ENCODE peak calls at places on chromosomes 4 and X, in five cellular contexts. One of them, this sample, is unnamed.

GRCh38 chrX:19888419-19888879 is 1.0 kb upstream of the SH3KBP1 start:
- DNase-seq in HL-60: no peak
- DNase-seq in prostate gland: peak
- DNase-seq in GM12891: no peak
- DNase-seq in breast epithelium: no peak
- DNase-seq in this sample: no peak

GRCh38 chr4:141134051-141134450 is 782 bp upstream of the RNF150 start:
- DNase-seq in HL-60: no peak
- DNase-seq in prostate gland: no peak
- DNase-seq in GM12891: no peak
- DNase-seq in breast epithelium: no peak
- DNase-seq in this sample: no peak

GRCh38 chr4:123286903-123287466 is 109.6 kb upstream of the SPRY1 start:
- DNase-seq in HL-60: no peak
- DNase-seq in prostate gland: no peak
- DNase-seq in GM12891: no peak
- DNase-seq in breast epithelium: no peak
- DNase-seq in this sample: no peak

GRCh38 chr4:7399433-7400234 is 35.1 kb downstream of the PSAPL1 start:
- DNase-seq in HL-60: no peak
- DNase-seq in prostate gland: no peak
- DNase-seq in GM12891: no peak
- DNase-seq in breast epithelium: peak
- DNase-seq in this sample: no peak

GRCh38 chrX:703466-704210 is 73.0 kb downstream of the SHOX start:
- DNase-seq in HL-60: no peak
- DNase-seq in prostate gland: no peak
- DNase-seq in GM12891: no peak
- DNase-seq in breast epithelium: no peak
- DNase-seq in this sample: no peak

GRCh38 chrX:65697915-65698796 is 30.7 kb downstream of the MSN start:
- DNase-seq in HL-60: no peak
- DNase-seq in prostate gland: no peak
- DNase-seq in GM12891: no peak
- DNase-seq in breast epithelium: no peak
- DNase-seq in this sample: peak

GRCh38 chr4:116598980-116599789 is 486.2 kb downstream of the TRAM1L1 start:
- DNase-seq in HL-60: no peak
- DNase-seq in prostate gland: no peak
- DNase-seq in GM12891: no peak
- DNase-seq in breast epithelium: no peak
- DNase-seq in this sample: no peak

GRCh38 chrX:129980043-129980442 is 2.4 kb upstream of the BCORL1 start:
- DNase-seq in HL-60: peak
- DNase-seq in prostate gland: no peak
- DNase-seq in GM12891: no peak
- DNase-seq in breast epithelium: no peak
- DNase-seq in this sample: peak

GRCh38 chr4:54101190-54102041 is 1.5 kb downstream of the GSX2 start:
- DNase-seq in HL-60: no peak
- DNase-seq in prostate gland: no peak
- DNase-seq in GM12891: no peak
- DNase-seq in breast epithelium: no peak
- DNase-seq in this sample: no peak

GRCh38 chrX:151974336-151975227 is at the start of gene GABRE:
- DNase-seq in HL-60: no peak
- DNase-seq in prostate gland: peak
- DNase-seq in GM12891: no peak
- DNase-seq in breast epithelium: peak
- DNase-seq in this sample: peak

GRCh38 chrX:71989768-71990167 is 79.1 kb downstream of the NHSL2 start:
- DNase-seq in HL-60: no peak
- DNase-seq in prostate gland: no peak
- DNase-seq in GM12891: no peak
- DNase-seq in breast epithelium: no peak
- DNase-seq in this sample: no peak

GRCh38 chr4:155854597-155855226 is 11.4 kb downstream of the ASIC5 start:
- DNase-seq in HL-60: no peak
- DNase-seq in prostate gland: no peak
- DNase-seq in GM12891: no peak
- DNase-seq in breast epithelium: no peak
- DNase-seq in this sample: no peak

GRCh38 chrX:119417842-119418241 is 18.7 kb downstream of the SLC25A43 start:
- DNase-seq in HL-60: no peak
- DNase-seq in prostate gland: no peak
- DNase-seq in GM12891: no peak
- DNase-seq in breast epithelium: no peak
- DNase-seq in this sample: no peak

GRCh38 chrX:15882704-15883539 is 28.3 kb upstream of the AP1S2 start:
- DNase-seq in HL-60: peak
- DNase-seq in prostate gland: no peak
- DNase-seq in GM12891: no peak
- DNase-seq in breast epithelium: no peak
- DNase-seq in this sample: no peak

GRCh38 chr4:186260117-186260503 is 5.9 kb upstream of the F11 start:
- DNase-seq in HL-60: no peak
- DNase-seq in prostate gland: no peak
- DNase-seq in GM12891: no peak
- DNase-seq in breast epithelium: no peak
- DNase-seq in this sample: no peak

GRCh38 chr4:158710814-158711213 is 12.4 kb downstream of the PPID start:
- DNase-seq in HL-60: no peak
- DNase-seq in prostate gland: no peak
- DNase-seq in GM12891: no peak
- DNase-seq in breast epithelium: no peak
- DNase-seq in this sample: no peak

GRCh38 chr4:8710416-8710815 is 117.9 kb downstream of the CPZ start:
- DNase-seq in HL-60: no peak
- DNase-seq in prostate gland: no peak
- DNase-seq in GM12891: no peak
- DNase-seq in breast epithelium: peak
- DNase-seq in this sample: peak

GRCh38 chr4:158020175-158020574 is 152.7 kb downstream of the GASK1B start:
- DNase-seq in HL-60: no peak
- DNase-seq in prostate gland: peak
- DNase-seq in GM12891: no peak
- DNase-seq in breast epithelium: no peak
- DNase-seq in this sample: peak

GRCh38 chr4:122842984-122843531 is 16.4 kb downstream of the FGF2 start:
- DNase-seq in HL-60: no peak
- DNase-seq in prostate gland: peak
- DNase-seq in GM12891: no peak
- DNase-seq in breast epithelium: no peak
- DNase-seq in this sample: peak

GRCh38 chr4:166941629-166942028 is 292.7 kb downstream of the SPOCK3 start:
- DNase-seq in HL-60: no peak
- DNase-seq in prostate gland: no peak
- DNase-seq in GM12891: no peak
- DNase-seq in breast epithelium: no peak
- DNase-seq in this sample: no peak

GRCh38 chrX:40471965-40472648 is 108.7 kb upstream of the ATP6AP2 start:
- DNase-seq in HL-60: no peak
- DNase-seq in prostate gland: peak
- DNase-seq in GM12891: no peak
- DNase-seq in breast epithelium: peak
- DNase-seq in this sample: peak

GRCh38 chr4:74473155-74473811 is 28.3 kb downstream of the AREG start:
- DNase-seq in HL-60: no peak
- DNase-seq in prostate gland: peak
- DNase-seq in GM12891: no peak
- DNase-seq in breast epithelium: no peak
- DNase-seq in this sample: no peak

GRCh38 chr4:39004818-39005217 is 27.4 kb downstream of the TMEM156 start:
- DNase-seq in HL-60: no peak
- DNase-seq in prostate gland: no peak
- DNase-seq in GM12891: no peak
- DNase-seq in breast epithelium: no peak
- DNase-seq in this sample: no peak

GRCh38 chr4:72709475-72709874 is 140.5 kb upstream of the ADAMTS3 start:
- DNase-seq in HL-60: no peak
- DNase-seq in prostate gland: no peak
- DNase-seq in GM12891: no peak
- DNase-seq in breast epithelium: no peak
- DNase-seq in this sample: no peak

GRCh38 chr4:19358015-19358414 is 893.7 kb upstream of the SLIT2 start:
- DNase-seq in HL-60: no peak
- DNase-seq in prostate gland: no peak
- DNase-seq in GM12891: no peak
- DNase-seq in breast epithelium: no peak
- DNase-seq in this sample: no peak

GRCh38 chr4:163748474-163748873 is 254.0 kb downstream of the TMA16 start:
- DNase-seq in HL-60: no peak
- DNase-seq in prostate gland: no peak
- DNase-seq in GM12891: no peak
- DNase-seq in breast epithelium: no peak
- DNase-seq in this sample: no peak

GRCh38 chrX:120446503-120446902 is 22.6 kb downstream of the LAMP2 start:
- DNase-seq in HL-60: no peak
- DNase-seq in prostate gland: peak
- DNase-seq in GM12891: no peak
- DNase-seq in breast epithelium: no peak
- DNase-seq in this sample: no peak

GRCh38 chr4:56979674-56980073 is 978 bp downstream of the POLR2B start:
- DNase-seq in HL-60: no peak
- DNase-seq in prostate gland: no peak
- DNase-seq in GM12891: no peak
- DNase-seq in breast epithelium: no peak
- DNase-seq in this sample: peak

GRCh38 chr4:132642196-132642817 is 506.8 kb upstream of the PCDH10 start:
- DNase-seq in HL-60: peak
- DNase-seq in prostate gland: no peak
- DNase-seq in GM12891: no peak
- DNase-seq in breast epithelium: no peak
- DNase-seq in this sample: no peak

GRCh38 chrX:140766024-140766611 is 56.6 kb downstream of the LINC00632 start:
- DNase-seq in HL-60: no peak
- DNase-seq in prostate gland: no peak
- DNase-seq in GM12891: no peak
- DNase-seq in breast epithelium: no peak
- DNase-seq in this sample: peak

GRCh38 chr4:6324999-6325790 is 55.5 kb downstream of the WFS1 start:
- DNase-seq in HL-60: no peak
- DNase-seq in prostate gland: peak
- DNase-seq in GM12891: no peak
- DNase-seq in breast epithelium: peak
- DNase-seq in this sample: peak

GRCh38 chrX:2933125-2933900 is 4.2 kb upstream of the ARSD start:
- DNase-seq in HL-60: no peak
- DNase-seq in prostate gland: peak
- DNase-seq in GM12891: no peak
- DNase-seq in breast epithelium: peak
- DNase-seq in this sample: peak

GRCh38 chr4:10116625-10117423 is at the start of gene WDR1:
- DNase-seq in HL-60: peak
- DNase-seq in prostate gland: peak
- DNase-seq in GM12891: peak
- DNase-seq in breast epithelium: peak
- DNase-seq in this sample: peak

GRCh38 chr4:96459105-96459504 is 619.2 kb downstream of the PDHA2 start:
- DNase-seq in HL-60: no peak
- DNase-seq in prostate gland: no peak
- DNase-seq in GM12891: no peak
- DNase-seq in breast epithelium: no peak
- DNase-seq in this sample: no peak

DNA sequence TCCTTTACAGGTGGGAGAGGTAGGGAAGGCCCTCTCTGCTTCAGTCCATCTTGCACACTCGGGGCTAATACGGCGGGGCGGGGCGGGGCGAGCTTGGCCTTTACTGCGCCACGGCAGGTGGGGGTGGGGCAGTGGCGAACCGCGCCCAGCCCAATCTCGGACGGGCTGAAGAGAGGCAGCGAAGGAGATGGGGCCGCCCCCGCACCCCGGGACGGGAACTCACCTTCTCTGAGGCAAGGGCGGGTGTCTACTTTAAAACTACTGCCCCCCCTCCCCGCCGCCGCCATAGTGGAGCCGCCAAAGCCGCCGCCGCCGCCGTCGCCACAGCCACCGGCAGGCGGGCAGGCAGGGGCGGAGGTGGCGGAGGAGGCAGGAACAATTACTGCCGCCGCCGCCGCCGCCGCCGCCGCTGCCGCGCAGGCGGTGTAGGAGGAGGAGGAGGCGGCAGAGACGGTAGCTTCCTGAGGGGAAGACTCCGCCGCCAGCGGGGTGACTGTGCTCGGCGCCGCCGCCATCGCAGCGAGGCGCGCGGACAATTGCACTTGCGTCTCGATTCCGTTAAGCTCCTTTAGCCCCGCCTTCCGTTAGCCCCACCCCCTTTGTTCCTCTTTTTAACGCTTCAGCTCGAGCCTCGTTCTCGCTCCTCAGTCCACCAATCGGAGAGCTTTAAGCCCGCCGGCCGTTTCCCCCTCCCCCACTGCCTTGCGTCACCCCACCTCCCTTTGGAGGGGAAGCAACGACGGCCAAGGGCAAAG is at the start of gene ZMAT1:
- DNase-seq in HL-60: peak
- DNase-seq in prostate gland: peak
- DNase-seq in GM12891: peak
- DNase-seq in breast epithelium: peak
- DNase-seq in this sample: peak
- TF ChIP-seq POLR2AphosphoS5 in HL-60: peak
- TF ChIP-seq POLR2AphosphoS5 in prostate gland: peak
- TF ChIP-seq POLR2AphosphoS5 in GM12891: peak
- TF ChIP-seq POLR2AphosphoS5 in breast epithelium: peak
- TF ChIP-seq POLR2AphosphoS5 in this sample: peak

DNA sequence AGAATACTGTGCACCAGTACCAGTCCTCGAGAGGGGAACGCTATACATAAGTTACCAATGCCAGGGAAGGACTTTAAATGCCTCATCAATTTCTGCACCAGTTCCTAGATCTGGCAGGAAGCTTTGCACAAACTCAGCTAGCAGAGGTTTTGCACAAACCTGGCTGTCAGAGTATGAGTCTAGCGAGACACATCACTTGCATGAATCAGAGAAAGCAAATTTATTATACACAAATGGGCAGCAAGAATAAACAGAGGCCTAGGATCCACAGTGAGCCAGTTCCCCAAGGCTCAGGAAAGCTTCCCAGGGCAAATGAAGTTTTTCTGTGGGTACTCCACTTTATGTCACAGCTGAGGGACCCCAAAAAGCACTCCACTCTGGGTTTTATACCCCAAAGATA is 523.5 kb downstream of the CFAP47 start:
- DNase-seq in HL-60: no peak
- DNase-seq in prostate gland: no peak
- DNase-seq in GM12891: no peak
- DNase-seq in breast epithelium: no peak
- DNase-seq in this sample: no peak
- TF ChIP-seq POLR2AphosphoS5 in HL-60: no peak
- TF ChIP-seq POLR2AphosphoS5 in prostate gland: no peak
- TF ChIP-seq POLR2AphosphoS5 in GM12891: no peak
- TF ChIP-seq POLR2AphosphoS5 in breast epithelium: no peak
- TF ChIP-seq POLR2AphosphoS5 in this sample: no peak

GRCh38 chr4:76950846-76951321 is 1.3 kb downstream of the SEPTIN11 start:
- DNase-seq in HL-60: no peak
- DNase-seq in prostate gland: peak
- DNase-seq in GM12891: no peak
- DNase-seq in breast epithelium: no peak
- DNase-seq in this sample: peak
- TF ChIP-seq POLR2AphosphoS5 in HL-60: no peak
- TF ChIP-seq POLR2AphosphoS5 in prostate gland: no peak
- TF ChIP-seq POLR2AphosphoS5 in GM12891: no peak
- TF ChIP-seq POLR2AphosphoS5 in breast epithelium: no peak
- TF ChIP-seq POLR2AphosphoS5 in this sample: no peak

GRCh38 chrX:122246937-122247336 is 937.1 kb upstream of the GRIA3 start:
- DNase-seq in HL-60: no peak
- DNase-seq in prostate gland: no peak
- DNase-seq in GM12891: no peak
- DNase-seq in breast epithelium: no peak
- DNase-seq in this sample: no peak
- TF ChIP-seq POLR2AphosphoS5 in HL-60: no peak
- TF ChIP-seq POLR2AphosphoS5 in prostate gland: no peak
- TF ChIP-seq POLR2AphosphoS5 in GM12891: no peak
- TF ChIP-seq POLR2AphosphoS5 in breast epithelium: no peak
- TF ChIP-seq POLR2AphosphoS5 in this sample: no peak

This sample was measured in transverse colon.